ENCODE peak calls at places on chromosome 21, in five cellular contexts. V, Y, Z, L and S are unnamed samples.

GRCh38 chr21:35646606-35647005 is 413.7 kb downstream of the SETD4 start:
- DNase-seq in V (no peak), Y (no peak), Z (no peak), L (peak), S (no peak)

GRCh38 chr21:29366532-29366931 is 67.8 kb downstream of the BACH1 start:
- DNase-seq in V (no peak), Y (no peak), Z (no peak), L (no peak), S (no peak)

GRCh38 chr21:41885341-41886024 is 6.3 kb upstream of the PRDM15 start:
- DNase-seq in V (no peak), Y (no peak), Z (no peak), L (peak), S (no peak)

GRCh38 chr21:16402752-16403151 is 673.0 kb downstream of the USP25 start:
- DNase-seq in V (no peak), Y (no peak), Z (no peak), L (no peak), S (no peak)

GRCh38 chr21:25329227-25329626 is 278.1 kb downstream of the MRPL39 start:
- DNase-seq in V (no peak), Y (no peak), Z (no peak), L (peak), S (no peak)

GRCh38 chr21:15199414-15199813 is 134.6 kb upstream of the NRIP1 start:
- DNase-seq in V (no peak), Y (no peak), Z (no peak), L (no peak), S (no peak)

GRCh38 chr21:33308586-33309490 is 15.9 kb upstream of the IFNAR1 start:
- DNase-seq in V (peak), Y (no peak), Z (peak), L (peak), S (no peak)

GRCh38 chr21:39318091-39318959 is 4.9 kb upstream of the BRWD1 start:
- DNase-seq in V (no peak), Y (no peak), Z (no peak), L (no peak), S (no peak)

GRCh38 chr21:36751383-36751782 is 52.5 kb downstream of the SIM2 start:
- DNase-seq in V (no peak), Y (no peak), Z (no peak), L (no peak), S (no peak)

GRCh38 chr21:43900690-43901089 is 35.7 kb downstream of the AGPAT3 start:
- DNase-seq in V (no peak), Y (no peak), Z (no peak), L (no peak), S (no peak)

GRCh38 chr21:36994501-36995189 is 11.9 kb upstream of the RIPPLY3 start:
- DNase-seq in V (no peak), Y (no peak), Z (no peak), L (no peak), S (no peak)

GRCh38 chr21:44090332-44090731 is 16.9 kb upstream of the PWP2 start:
- DNase-seq in V (peak), Y (no peak), Z (no peak), L (no peak), S (no peak)